ENCODE peak calls at places on chromosomes 6 and 20, in six cellular contexts. I, L, M, Q, S and N are unnamed samples.

GRCh38 chr6:14848019-14848418 is 397.9 kb upstream of the JARID2 start:
- DNase-seq in I (no peak), L (no peak), M (no peak), Q (no peak), S (no peak), N (no peak)

GRCh38 chr6:121944361-121944760 is 455.1 kb upstream of the HSF2 start:
- DNase-seq in I (no peak), L (no peak), M (no peak), Q (no peak), S (no peak), N (no peak)

GRCh38 chr6:48986803-48987202 is 476.2 kb downstream of the MMUT start:
- DNase-seq in I (no peak), L (no peak), M (no peak), Q (no peak), S (no peak), N (no peak)

GRCh38 chr6:165456327-165456726 is 146.9 kb upstream of the C6orf118 start:
- DNase-seq in I (no peak), L (no peak), M (no peak), Q (no peak), S (no peak), N (no peak)

GRCh38 chr6:31304683-31305082 is 32.8 kb upstream of the HLA-C start:
- DNase-seq in I (no peak), L (peak), M (no peak), Q (no peak), S (no peak), N (no peak)

GRCh38 chr6:52499026-52499425 is 77.8 kb downstream of the TRAM2 start:
- DNase-seq in I (no peak), L (no peak), M (no peak), Q (no peak), S (no peak), N (no peak)

GRCh38 chr6:4169028-4169789 is 33.8 kb upstream of the ECI2 start:
- DNase-seq in I (no peak), L (no peak), M (no peak), Q (no peak), S (no peak), N (no peak)

GRCh38 chr6:131062245-131063027 is 609 bp downstream of the EPB41L2 start:
- DNase-seq in I (no peak), L (no peak), M (peak), Q (peak), S (peak), N (peak)

GRCh38 chr20:33053291-33054106 is at the start of gene BPIFB3:
- DNase-seq in I (no peak), L (no peak), M (no peak), Q (no peak), S (no peak), N (no peak)

GRCh38 chr6:129494099-129494498 is 215.9 kb downstream of the ARHGAP18 start:
- DNase-seq in I (peak), L (no peak), M (no peak), Q (no peak), S (no peak), N (no peak)

GRCh38 chr20:63855363-63856110 is 5.8 kb upstream of the ABHD16B start:
- DNase-seq in I (no peak), L (no peak), M (no peak), Q (no peak), S (no peak), N (no peak)

GRCh38 chr20:35992713-35993335 is 24.4 kb downstream of the CNBD2 start:
- DNase-seq in I (peak), L (peak), M (peak), Q (peak), S (peak), N (no peak)

GRCh38 chr6:22884441-22884840 is 315.1 kb downstream of the HDGFL1 start:
- DNase-seq in I (no peak), L (no peak), M (no peak), Q (no peak), S (peak), N (no peak)

GRCh38 chr6:113306552-113307145 is 550.5 kb upstream of the MARCKS start:
- DNase-seq in I (peak), L (peak), M (peak), Q (peak), S (peak), N (peak)

GRCh38 chr6:106141441-106142237 is 55.5 kb downstream of the PRDM1 start:
- DNase-seq in I (no peak), L (peak), M (peak), Q (no peak), S (no peak), N (peak)

GRCh38 chr6:142927904-142928303 is 17.1 kb downstream of the HIVEP2 start:
- DNase-seq in I (no peak), L (no peak), M (peak), Q (no peak), S (no peak), N (no peak)

GRCh38 chr6:65505736-65506135 is 201.3 kb downstream of the EYS start:
- DNase-seq in I (no peak), L (no peak), M (no peak), Q (no peak), S (no peak), N (no peak)

GRCh38 chr20:60249436-60249835 is 291.2 kb downstream of the CDH26 start:
- DNase-seq in I (peak), L (peak), M (no peak), Q (no peak), S (no peak), N (no peak)

GRCh38 chr20:49310695-49311094 is 32.8 kb upstream of the ZNFX1 start:
- DNase-seq in I (peak), L (peak), M (no peak), Q (no peak), S (peak), N (no peak)

GRCh38 chr20:45104786-45105185 is 3.9 kb upstream of the KCNS1 start:
- DNase-seq in I (peak), L (peak), M (no peak), Q (no peak), S (peak), N (no peak)

GRCh38 chr20:1665345-1665744 is 7.8 kb upstream of the SIRPG start:
- DNase-seq in I (no peak), L (no peak), M (no peak), Q (no peak), S (no peak), N (no peak)

GRCh38 chr20:32231847-32232246 is 24.2 kb downstream of the POFUT1 start:
- DNase-seq in I (peak), L (no peak), M (peak), Q (no peak), S (peak), N (no peak)

GRCh38 chr6:158068893-158069799 is 87.5 kb downstream of the SYNJ2 start:
- DNase-seq in I (peak), L (peak), M (no peak), Q (no peak), S (peak), N (no peak)

GRCh38 chr6:8551386-8551785 is 116.0 kb upstream of the SLC35B3 start:
- DNase-seq in I (no peak), L (no peak), M (no peak), Q (no peak), S (no peak), N (no peak)

GRCh38 chr6:105608711-105609374 is 206.0 kb upstream of the PREP start:
- DNase-seq in I (peak), L (peak), M (no peak), Q (no peak), S (no peak), N (no peak)

GRCh38 chr6:6943411-6943810 is 164.3 kb upstream of the RREB1 start:
- DNase-seq in I (no peak), L (no peak), M (no peak), Q (no peak), S (no peak), N (no peak)

GRCh38 chr6:63599243-63599642 is 27.0 kb downstream of the LOC128125822 start:
- DNase-seq in I (no peak), L (no peak), M (no peak), Q (no peak), S (no peak), N (no peak)

GRCh38 chr6:31010393-31011060 is at the start of gene MUC22:
- DNase-seq in I (peak), L (peak), M (no peak), Q (no peak), S (no peak), N (no peak)

GRCh38 chr6:15763827-15764226 is 101.0 kb upstream of the DTNBP1 start:
- DNase-seq in I (peak), L (peak), M (no peak), Q (no peak), S (peak), N (no peak)

GRCh38 chr6:74749211-74750142 is 456.4 kb downstream of the COL12A1 start:
- DNase-seq in I (peak), L (peak), M (no peak), Q (no peak), S (peak), N (no peak)

GRCh38 chr20:34703573-34704176 is 469 bp upstream of the TP53INP2 start:
- DNase-seq in I (peak), L (peak), M (peak), Q (peak), S (peak), N (peak)

GRCh38 chr6:10406556-10406955 is 8.3 kb downstream of the TFAP2A start:
- DNase-seq in I (no peak), L (peak), M (no peak), Q (no peak), S (no peak), N (no peak)

GRCh38 chr20:64222273-64222672 is 33.3 kb upstream of the PCMTD2 start:
- DNase-seq in I (no peak), L (peak), M (no peak), Q (no peak), S (no peak), N (no peak)

GRCh38 chr6:74091794-74092157 is 395.8 kb downstream of the CD109 start:
- DNase-seq in I (no peak), L (no peak), M (no peak), Q (no peak), S (no peak), N (no peak)

GRCh38 chr6:116010400-116011095 is 50.1 kb downstream of the FRK start:
- DNase-seq in I (peak), L (peak), M (peak), Q (peak), S (peak), N (no peak)

GRCh38 chr6:11851405-11851804 is 72.8 kb upstream of the ADTRP start:
- DNase-seq in I (peak), L (peak), M (no peak), Q (no peak), S (no peak), N (no peak)

DNA sequence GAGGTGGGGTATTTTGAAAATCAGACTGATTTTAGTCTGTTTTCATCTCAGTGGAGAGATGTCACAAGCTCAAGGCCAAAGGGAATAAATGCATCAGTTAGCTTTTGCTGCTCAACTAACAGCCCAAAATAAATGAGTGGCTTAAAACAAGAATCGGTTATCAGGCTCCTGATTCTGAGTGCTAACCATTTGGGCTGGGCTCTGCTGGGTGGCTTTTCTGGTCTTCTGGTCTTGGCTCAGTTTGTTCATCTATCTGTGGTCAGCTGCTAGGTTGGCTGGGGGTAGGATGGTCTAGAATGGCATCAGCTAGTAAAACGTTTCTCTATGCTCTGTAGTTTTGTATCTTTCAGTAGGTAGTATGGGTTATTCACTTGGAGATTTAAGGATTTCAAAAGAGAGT is 357.5 kb upstream of the JAG1 start:
- DNase-seq in I (no peak), L (no peak), M (no peak), Q (no peak), S (no peak), N (no peak)
- TF ChIP-seq CTCF in I (no peak), L (no peak), M (no peak), Q (no peak), S (no peak), N (no peak)

DNA sequence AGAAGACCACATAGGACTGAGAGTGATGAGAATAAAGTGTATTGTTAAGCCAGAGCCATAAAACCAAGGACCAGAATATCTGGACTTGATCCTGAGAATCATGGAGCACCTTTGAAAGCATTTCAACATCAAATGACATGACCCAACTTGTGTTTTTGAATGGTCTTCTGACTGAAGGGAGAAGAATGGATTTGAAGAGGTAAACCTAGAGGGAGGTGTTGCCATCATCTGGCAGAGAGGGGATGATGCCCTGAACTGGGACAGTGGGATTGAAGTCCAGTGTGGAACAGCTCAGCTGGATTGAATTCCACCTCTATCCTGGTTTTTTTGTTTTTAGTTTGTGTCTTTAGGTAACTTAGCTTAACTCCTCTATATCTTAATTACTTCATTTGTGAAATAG is 570.0 kb downstream of the TBC1D32 start:
- DNase-seq in I (no peak), L (no peak), M (no peak), Q (no peak), S (no peak), N (no peak)
- TF ChIP-seq CTCF in I (no peak), L (no peak), M (no peak), Q (no peak), S (no peak), N (no peak)

GRCh38 chr20:57480444-57481152 is 44.3 kb downstream of the CTCFL start:
- DNase-seq in I (no peak), L (no peak), M (peak), Q (no peak), S (no peak), N (no peak)

GRCh38 chr20:57481281-57481711 is 43.6 kb downstream of the CTCFL start:
- DNase-seq in I (no peak), L (no peak), M (peak), Q (no peak), S (no peak), N (no peak)

GRCh38 chr20:57482796-57483195 is 42.1 kb downstream of the CTCFL start:
- DNase-seq in I (no peak), L (no peak), M (no peak), Q (no peak), S (no peak), N (no peak)

GRCh38 chr20:57483287-57484050 is 41.5 kb downstream of the CTCFL start:
- DNase-seq in I (no peak), L (no peak), M (no peak), Q (no peak), S (no peak), N (peak)

GRCh38 chr20:57482148-57482547 is 42.8 kb downstream of the CTCFL start:
- DNase-seq in I (no peak), L (no peak), M (no peak), Q (no peak), S (no peak), N (no peak)
- TF ChIP-seq CTCF in I (no peak), L (no peak), M (no peak), Q (no peak), S (no peak), N (no peak)

DNA sequence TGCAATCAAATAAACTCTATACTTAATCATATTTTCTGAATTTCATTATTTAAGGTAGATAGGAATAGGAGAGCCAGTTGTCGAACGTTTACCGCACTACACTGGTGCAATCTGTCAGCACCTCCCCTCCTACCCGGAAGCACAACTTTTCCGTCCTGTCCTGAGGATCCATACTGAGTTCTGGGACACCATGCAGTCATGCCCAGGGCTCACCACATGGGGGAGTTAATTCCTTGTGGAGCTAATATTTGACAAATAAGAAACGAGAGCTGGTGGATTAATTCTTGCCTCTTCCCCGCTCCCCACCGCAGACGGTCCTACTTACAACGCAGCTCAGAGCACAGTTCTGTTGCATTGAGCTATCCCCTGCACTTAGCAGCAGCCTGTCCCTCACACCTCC is 107.7 kb upstream of the RALGAPA2 start:
- DNase-seq in I (no peak), L (peak), M (no peak), Q (peak), S (peak), N (no peak)
- TF ChIP-seq CTCF in I (peak), L (peak), M (no peak), Q (peak), S (peak), N (no peak)

GRCh38 chr20:46791722-46792416 is 82.4 kb downstream of the SLC2A10 start:
- DNase-seq in I (no peak), L (no peak), M (no peak), Q (peak), S (no peak), N (no peak)
- TF ChIP-seq CTCF in I (no peak), L (no peak), M (no peak), Q (no peak), S (no peak), N (no peak)

GRCh38 chr6:43359831-43360230 is 9.6 kb downstream of the ZNF318 start:
- DNase-seq in I (no peak), L (no peak), M (no peak), Q (no peak), S (no peak), N (no peak)

GRCh38 chr6:43361269-43361668 is 8.2 kb downstream of the ZNF318 start:
- DNase-seq in I (no peak), L (no peak), M (no peak), Q (no peak), S (no peak), N (no peak)

GRCh38 chr6:43359381-43359780 is 10.1 kb downstream of the ZNF318 start:
- DNase-seq in I (no peak), L (no peak), M (no peak), Q (no peak), S (no peak), N (no peak)

DNA sequence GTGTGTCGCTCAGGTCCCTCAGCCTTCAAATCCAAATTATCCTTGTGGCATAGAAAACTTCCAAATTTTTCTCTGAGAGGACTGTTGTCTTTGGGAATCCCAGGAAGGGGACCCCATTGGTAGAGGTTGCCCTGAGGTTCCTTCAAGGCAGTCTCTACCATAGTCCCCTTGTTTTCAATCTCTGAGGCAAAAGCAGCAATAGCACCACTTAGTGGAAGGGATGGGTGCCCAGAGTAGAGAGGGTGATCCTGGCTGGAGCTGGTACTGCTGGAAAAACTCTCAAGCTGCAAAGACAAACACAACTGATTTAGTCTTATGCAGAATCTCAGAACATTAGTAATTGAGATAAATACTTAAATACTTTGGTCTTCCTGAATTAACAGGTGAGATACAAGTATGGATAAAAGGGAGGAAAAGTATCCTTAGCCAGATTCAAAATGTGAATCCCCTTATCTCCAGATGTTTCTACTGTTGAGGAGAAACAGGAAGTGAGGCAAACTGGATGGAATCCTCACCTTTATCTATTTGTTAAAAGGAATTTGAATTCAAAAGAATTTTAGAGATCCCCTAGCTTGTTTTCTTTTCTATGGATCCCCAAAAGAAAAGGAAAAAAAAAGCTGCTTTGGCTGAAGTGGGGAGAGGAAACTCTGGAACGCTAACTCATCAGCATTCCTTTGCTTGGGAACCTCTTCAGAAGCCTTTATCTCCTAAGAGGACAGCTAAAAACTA is 13.4 kb downstream of the ZNF318 start:
- DNase-seq in I (no peak), L (peak), M (no peak), Q (peak), S (peak), N (no peak)
- TF ChIP-seq CTCF in I (peak), L (peak), M (no peak), Q (no peak), S (no peak), N (no peak)